ENCODE peak calls at places on chromosomes 12 and 14, in nine cellular contexts. U is endothelial cell of umbilical vein; L is neuronal stem cell; G is right atrium auricular region; X is AG08396; D is T1000; T is activated naive CD4-positive, alpha-beta T cell; A is AG10803; K is stimulated activated CD8-positive, alpha-beta memory T cell treated with anti-CD3 and anti-CD28 coated beads, Interleukin-12 subunit alpha, Interleukin-12 subunit beta, amount 100 ng/mL, for 1 hour. M is an unnamed sample.

GRCh38 chr12:90099288-90099687 is 390.6 kb upstream of the ATP2B1 start:
- DNase-seq in U (peak), L (no peak), G (no peak), X (no peak), D (no peak), T (no peak), A (no peak), K (no peak), M (no peak)

GRCh38 chr14:99215277-99215676 is 56.7 kb downstream of the BCL11B start:
- DNase-seq in U (no peak), L (no peak), G (no peak), X (peak), D (no peak), T (no peak), A (peak), K (no peak), M (peak)

GRCh38 chr12:127455347-127456265 is 811.4 kb upstream of the TMEM132C start:
- DNase-seq in U (no peak), L (peak), G (no peak), X (peak), D (no peak), T (no peak), A (no peak), K (no peak), M (no peak)

GRCh38 chr14:98952595-98953325 is 319.2 kb downstream of the BCL11B start:
- DNase-seq in U (no peak), L (no peak), G (peak), X (peak), D (peak), T (no peak), A (peak), K (no peak), M (peak)

GRCh38 chr12:5440973-5441372 is 9.1 kb downstream of the NTF3 start:
- DNase-seq in U (no peak), L (no peak), G (no peak), X (no peak), D (no peak), T (no peak), A (no peak), K (no peak), M (no peak)

GRCh38 chr14:106227793-106228192 is 701.4 kb downstream of the TMEM121 start:
- DNase-seq in U (no peak), L (no peak), G (no peak), X (no peak), D (no peak), T (no peak), A (no peak), K (no peak), M (no peak)

GRCh38 chr14:54219281-54220121 is 177.3 kb upstream of the CDKN3 start:
- DNase-seq in U (no peak), L (no peak), G (no peak), X (no peak), D (no peak), T (no peak), A (peak), K (no peak), M (no peak)

GRCh38 chr14:104009297-104009696 is 67.0 kb upstream of the RD3L start:
- DNase-seq in U (no peak), L (no peak), G (no peak), X (no peak), D (no peak), T (no peak), A (no peak), K (no peak), M (no peak)

GRCh38 chr12:101925352-101925751 is 48.0 kb downstream of the DRAM1 start:
- DNase-seq in U (no peak), L (no peak), G (peak), X (peak), D (peak), T (no peak), A (peak), K (no peak), M (no peak)

GRCh38 chr12:90301095-90301494 is 592.5 kb upstream of the ATP2B1 start:
- DNase-seq in U (no peak), L (no peak), G (no peak), X (no peak), D (no peak), T (no peak), A (no peak), K (no peak), M (no peak)

GRCh38 chr12:27790179-27790578 is 10.1 kb upstream of the MANSC4 start:
- DNase-seq in U (no peak), L (no peak), G (no peak), X (no peak), D (no peak), T (no peak), A (no peak), K (no peak), M (no peak)

M was measured in osteocyte.